ENCODE peak calls at places on chromosome 2, in four cellular contexts. C is K562, Y is HepG2, Q is GM12878. M is an unnamed sample.

GRCh38 chr2:150028337-150028736 is 440.8 kb upstream of the MMADHC start:
- DNase-seq in C (no peak), Y (no peak), Q (no peak), M (no peak)

GRCh38 chr2:196162586-196163180 is 8.7 kb downstream of the STK17B start:
- DNase-seq in C (no peak), Y (no peak), Q (no peak), M (no peak)

GRCh38 chr2:220678943-220679342 is 893.2 kb downstream of the EPHA4 start:
- DNase-seq in C (no peak), Y (no peak), Q (no peak), M (no peak)

GRCh38 chr2:16629770-16630169 is 35.9 kb downstream of the CYRIA start:
- DNase-seq in C (no peak), Y (no peak), Q (no peak), M (no peak)

GRCh38 chr2:46966576-46966975 is 51.0 kb upstream of the MCFD2 start:
- DNase-seq in C (no peak), Y (no peak), Q (no peak), M (no peak)

GRCh38 chr2:141940709-141941108 is 190.1 kb downstream of the LRP1B start:
- DNase-seq in C (no peak), Y (no peak), Q (no peak), M (no peak)

GRCh38 chr2:231597014-231597611 is 4.4 kb downstream of the TEX44 start:
- DNase-seq in C (no peak), Y (no peak), Q (peak), M (no peak)

GRCh38 chr2:84132371-84132770 is 326.7 kb downstream of the SUCLG1 start:
- DNase-seq in C (no peak), Y (no peak), Q (no peak), M (no peak)

GRCh38 chr2:198098918-198099317 is 294.5 kb downstream of the PLCL1 start:
- DNase-seq in C (peak), Y (no peak), Q (no peak), M (no peak)

GRCh38 chr2:201517094-201517493 is 65.6 kb downstream of the STRADB start:
- DNase-seq in C (no peak), Y (no peak), Q (no peak), M (no peak)

GRCh38 chr2:137924019-137924418 is 40.3 kb upstream of the HNMT start:
- DNase-seq in C (no peak), Y (no peak), Q (no peak), M (no peak)

GRCh38 chr2:171347591-171348032 is 86.2 kb downstream of the METTL8 start:
- DNase-seq in C (no peak), Y (no peak), Q (no peak), M (no peak)

GRCh38 chr2:18049325-18049724 is 170.9 kb downstream of the KCNS3 start:
- DNase-seq in C (no peak), Y (no peak), Q (no peak), M (no peak)

GRCh38 chr2:18047114-18047695 is 168.7 kb downstream of the KCNS3 start:
- DNase-seq in C (no peak), Y (no peak), Q (no peak), M (no peak)

GRCh38 chr2:18046558-18046957 is 168.1 kb downstream of the KCNS3 start:
- DNase-seq in C (no peak), Y (no peak), Q (no peak), M (no peak)

GRCh38 chr2:18050001-18050400 is 171.5 kb downstream of the KCNS3 start:
- DNase-seq in C (no peak), Y (no peak), Q (no peak), M (no peak)

DNA sequence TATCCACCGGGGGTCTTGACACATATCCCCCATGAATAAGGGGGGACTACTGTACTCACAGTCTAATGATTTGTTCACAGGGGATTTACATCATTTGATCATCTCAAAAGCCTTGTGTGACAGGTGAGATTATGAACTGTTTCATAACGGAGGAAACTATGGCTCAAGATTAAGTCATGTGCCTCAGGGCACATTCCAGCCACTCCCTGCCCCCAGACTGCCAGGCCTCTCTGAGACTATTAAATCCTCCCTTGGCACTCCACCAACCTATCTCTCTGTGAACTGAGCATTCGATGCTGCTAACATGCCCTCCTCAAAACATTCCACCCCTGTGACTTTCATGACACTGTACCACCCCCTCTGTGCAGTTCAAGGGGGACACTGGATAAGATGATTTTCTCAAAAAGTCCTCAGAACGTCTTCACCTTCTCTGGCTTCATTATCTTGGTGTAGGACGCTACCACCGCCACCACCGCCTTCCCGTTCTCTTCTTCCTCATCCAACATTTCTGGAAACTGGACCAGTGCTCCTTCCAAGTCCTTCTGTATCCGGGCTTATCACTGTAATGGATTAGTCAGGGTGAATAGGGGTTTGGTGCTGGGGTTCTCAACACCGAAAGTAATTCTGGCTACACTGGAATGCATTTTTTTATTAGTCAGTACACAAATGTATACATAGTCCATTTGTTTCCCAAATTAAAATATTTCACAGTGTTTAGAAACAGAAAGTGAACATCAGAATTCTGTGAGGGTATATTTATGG is 169.6 kb downstream of the KCNS3 start:
- DNase-seq in C (no peak), Y (no peak), Q (no peak), M (no peak)
- TF ChIP-seq FOXM1 in C (no peak), Y (no peak), Q (no peak), M (no peak)

DNA sequence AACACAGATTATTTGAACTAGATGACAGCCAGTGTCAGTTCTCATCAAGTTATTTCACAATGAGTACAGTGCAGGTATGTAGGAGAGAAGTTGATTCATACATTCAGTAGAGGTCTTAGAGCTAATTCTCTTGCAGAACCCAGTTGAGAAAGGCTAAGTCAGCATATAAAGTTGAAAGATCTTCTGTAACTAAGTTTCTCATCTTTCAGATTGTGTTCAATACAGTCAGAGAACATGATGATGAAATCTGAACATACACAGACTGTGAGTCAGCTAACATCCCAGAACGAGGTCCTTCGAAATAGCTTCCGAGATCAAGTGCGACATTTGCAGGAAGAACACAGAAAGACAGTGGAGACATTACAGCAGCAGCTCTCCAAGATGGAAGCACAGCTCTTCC is 41.9 kb upstream of the LIMS1 start:
- DNase-seq in C (no peak), Y (peak), Q (no peak), M (no peak)
- TF ChIP-seq BHLHE40 in C (no peak), Y (no peak), Q (no peak), M (no peak)

DNA sequence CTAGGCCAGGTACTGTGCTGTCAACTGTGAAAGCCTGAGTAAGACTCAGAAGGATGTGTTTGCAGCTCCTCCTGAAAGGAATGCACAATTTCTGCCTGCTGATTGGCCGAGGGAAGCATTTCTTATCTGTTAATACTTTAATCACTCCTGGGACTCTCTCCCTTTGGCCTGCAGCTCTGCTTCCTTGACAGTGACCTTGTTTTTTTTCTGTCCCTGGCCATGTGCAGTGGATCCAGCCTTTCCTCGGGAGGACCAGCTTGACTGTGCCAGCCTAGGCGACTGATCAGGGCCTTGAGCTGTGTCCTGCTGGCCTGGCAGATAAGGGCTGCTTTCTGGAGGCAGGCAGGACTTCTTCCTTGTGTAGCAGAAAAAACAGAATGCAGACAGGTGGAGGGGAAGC is 10.0 kb downstream of the RNF144A start:
- DNase-seq in C (no peak), Y (no peak), Q (no peak), M (no peak)
- TF ChIP-seq TARDBP in C (no peak), Y (no peak), Q (no peak), M (no peak)

GRCh38 chr2:161676902-161677496 is 52.8 kb downstream of the SLC4A10 start:
- DNase-seq in C (no peak), Y (no peak), Q (no peak), M (no peak)

GRCh38 chr2:161677634-161678033 is 53.4 kb downstream of the SLC4A10 start:
- DNase-seq in C (no peak), Y (no peak), Q (no peak), M (no peak)

DNA sequence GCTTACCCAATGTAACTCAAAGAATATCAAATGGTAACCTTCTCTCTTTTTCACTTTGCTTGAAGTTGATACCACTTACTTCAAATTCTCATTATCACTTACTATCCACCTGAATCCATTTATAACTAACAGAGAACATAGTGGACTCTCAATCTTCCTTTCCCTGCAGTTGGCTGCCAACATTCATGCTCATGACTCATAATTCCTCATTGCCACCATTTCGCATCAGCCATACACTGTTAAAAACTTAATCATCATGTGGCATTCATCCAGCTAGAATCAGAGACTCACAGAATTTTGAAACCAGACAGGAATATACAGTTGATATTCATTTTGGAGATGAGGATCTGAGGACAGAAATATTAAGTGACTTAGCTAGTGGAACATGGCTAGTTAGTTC is 56.8 kb downstream of the SLC4A10 start:
- DNase-seq in C (no peak), Y (no peak), Q (no peak), M (no peak)
- TF ChIP-seq FOXM1 in C (no peak), Y (no peak), Q (no peak), M (no peak)